ENCODE peak calls at places on chromosomes 6 and 20, in ten cellular contexts. E is ovary, Q is astrocyte of the spinal cord, G is psoas muscle, F is fibroblast of lung, N is colonic mucosa, K is GM23338, T is GM06990, D is IMR-90, Z is endothelial cell of umbilical vein. V is an unnamed sample.

GRCh38 chr6:135083992-135084915 is 29.6 kb upstream of the HBS1L start:
- DNase-seq in E (no peak), Q (no peak), G (no peak), F (no peak), N (no peak), K (no peak), T (no peak), D (no peak), Z (no peak), V (no peak)

GRCh38 chr6:44179072-44179536 is 20.5 kb downstream of the CAPN11 start:
- DNase-seq in E (no peak), Q (no peak), G (no peak), F (no peak), N (no peak), K (no peak), T (no peak), D (no peak), Z (peak), V (no peak)

GRCh38 chr6:2911171-2911570 is 8.1 kb upstream of the SERPINB9 start:
- DNase-seq in E (no peak), Q (no peak), G (no peak), F (no peak), N (no peak), K (no peak), T (no peak), D (no peak), Z (no peak), V (no peak)

GRCh38 chr6:43977404-43978111 is 149.7 kb downstream of the MRPL14 start:
- DNase-seq in E (no peak), Q (no peak), G (no peak), F (no peak), N (no peak), K (no peak), T (peak), D (no peak), Z (no peak), V (no peak)

GRCh38 chr6:22884441-22884840 is 315.1 kb downstream of the HDGFL1 start:
- DNase-seq in E (no peak), Q (no peak), G (no peak), F (no peak), N (no peak), K (no peak), T (no peak), D (no peak), Z (peak), V (no peak)

GRCh38 chr20:6644818-6645620 is 122.5 kb upstream of the BMP2 start:
- DNase-seq in E (no peak), Q (no peak), G (no peak), F (no peak), N (no peak), K (no peak), T (no peak), D (no peak), Z (no peak), V (no peak)

GRCh38 chr20:2873747-2874041 is 413 bp downstream of the PTPRA start:
- DNase-seq in E (peak), Q (peak), G (peak), F (peak), N (peak), K (peak), T (no peak), D (peak), Z (peak), V (peak)

GRCh38 chr6:99810295-99810694 is 183.7 kb downstream of the MCHR2 start:
- DNase-seq in E (no peak), Q (no peak), G (no peak), F (no peak), N (no peak), K (no peak), T (no peak), D (no peak), Z (no peak), V (no peak)

GRCh38 chr20:2807019-2807418 is 6.6 kb upstream of the CPXM1 start:
- DNase-seq in E (no peak), Q (no peak), G (no peak), F (no peak), N (no peak), K (no peak), T (no peak), D (no peak), Z (no peak), V (no peak)

GRCh38 chr6:166488081-166488685 is 98.3 kb downstream of the RAMACL start:
- DNase-seq in E (peak), Q (peak), G (peak), F (no peak), N (peak), K (no peak), T (peak), D (peak), Z (peak), V (peak)

GRCh38 chr6:87151786-87152527 is 3.4 kb upstream of the ZNF292 start:
- DNase-seq in E (peak), Q (peak), G (peak), F (peak), N (peak), K (peak), T (peak), D (peak), Z (peak), V (peak)

GRCh38 chr6:62119401-62119800 is 166.6 kb downstream of the KHDRBS2 start:
- DNase-seq in E (no peak), Q (no peak), G (no peak), F (no peak), N (no peak), K (no peak), T (no peak), D (no peak), Z (no peak), V (no peak)

GRCh38 chr20:58867211-58867610 is 14.7 kb downstream of the GNAS start:
- DNase-seq in E (peak), Q (no peak), G (no peak), F (no peak), N (no peak), K (no peak), T (no peak), D (no peak), Z (no peak), V (peak)

GRCh38 chr20:58871533-58872102 is 19.1 kb downstream of the GNAS start:
- DNase-seq in E (no peak), Q (no peak), G (no peak), F (no peak), N (no peak), K (no peak), T (no peak), D (no peak), Z (no peak), V (no peak)

GRCh38 chr20:58868795-58869194 is 16.3 kb downstream of the GNAS start:
- DNase-seq in E (peak), Q (no peak), G (no peak), F (no peak), N (no peak), K (peak), T (no peak), D (no peak), Z (no peak), V (no peak)

GRCh38 chr20:58870293-58871014 is 17.9 kb downstream of the GNAS start:
- DNase-seq in E (peak), Q (peak), G (peak), F (no peak), N (peak), K (peak), T (peak), D (peak), Z (peak), V (peak)

GRCh38 chr20:58869662-58870227 is 17.2 kb downstream of the GNAS start:
- DNase-seq in E (no peak), Q (no peak), G (no peak), F (no peak), N (no peak), K (peak), T (no peak), D (no peak), Z (no peak), V (no peak)
- TF ChIP-seq CTCF in E (no peak), Q (no peak), G (no peak), F (no peak), N (no peak), K (peak), T (no peak), D (no peak), Z (no peak), V (no peak)

GRCh38 chr6:32147401-32148132 is 4.2 kb downstream of the PRRT1 start:
- DNase-seq in E (no peak), Q (no peak), G (no peak), F (no peak), N (no peak), K (no peak), T (no peak), D (no peak), Z (no peak), V (no peak)
- H3K4me3 ChIP-seq in E (no peak), Q (no peak), G (no peak), F (no peak), N (no peak), K (peak), T (no peak), D (no peak), Z (no peak), V (no peak)

GRCh38 chr20:34018166-34018565 is 24.5 kb downstream of the RALY start:
- DNase-seq in E (no peak), Q (no peak), G (no peak), F (peak), N (no peak), K (no peak), T (no peak), D (no peak), Z (no peak), V (no peak)

GRCh38 chr20:34024733-34025351 is 31.1 kb downstream of the RALY start:
- DNase-seq in E (no peak), Q (no peak), G (no peak), F (no peak), N (peak), K (no peak), T (no peak), D (no peak), Z (no peak), V (no peak)

GRCh38 chr20:34022843-34023234 is 29.1 kb downstream of the RALY start:
- DNase-seq in E (no peak), Q (no peak), G (no peak), F (no peak), N (no peak), K (no peak), T (no peak), D (no peak), Z (no peak), V (no peak)

GRCh38 chr20:34023937-34024732 is 30.4 kb downstream of the RALY start:
- DNase-seq in E (no peak), Q (no peak), G (no peak), F (no peak), N (no peak), K (no peak), T (no peak), D (no peak), Z (no peak), V (no peak)

DNA sequence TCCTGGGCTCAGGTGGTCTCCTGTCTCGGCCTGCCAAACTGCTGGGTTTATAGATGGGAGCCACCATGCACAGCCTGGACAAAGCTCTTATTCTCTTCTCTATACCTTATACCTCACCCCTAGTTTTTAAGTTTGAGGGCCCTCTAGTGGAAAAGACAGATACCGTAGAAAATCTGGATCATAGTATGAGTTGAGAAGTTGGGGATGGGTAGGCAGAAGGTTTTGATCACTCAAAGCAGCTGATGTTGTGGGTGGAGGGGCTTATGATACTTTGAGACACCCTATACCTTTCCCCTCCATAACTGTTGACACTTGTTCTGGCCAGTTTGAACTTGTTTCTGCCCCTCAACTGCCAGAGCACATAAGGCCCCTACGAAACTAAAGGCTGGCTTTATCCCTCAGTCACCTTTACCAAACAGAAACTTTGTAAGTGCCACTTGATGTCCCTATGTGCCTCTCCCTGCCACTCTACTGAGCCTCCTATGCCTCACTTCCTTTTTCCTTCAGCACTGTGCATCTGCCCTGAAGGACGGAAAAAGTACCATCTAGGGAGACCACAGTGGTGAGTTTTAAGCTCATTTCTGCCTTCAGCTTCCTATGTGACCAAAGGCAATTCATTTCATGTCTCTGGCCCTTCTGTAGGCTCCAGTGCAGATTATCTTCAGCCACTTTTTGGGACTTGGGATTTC is 28.6 kb downstream of the RALY start:
- DNase-seq in E (no peak), Q (no peak), G (no peak), F (no peak), N (no peak), K (peak), T (peak), D (no peak), Z (peak), V (no peak)
- TF ChIP-seq CTCF in E (no peak), Q (peak), G (peak), F (no peak), N (no peak), K (peak), T (peak), D (peak), Z (peak), V (peak)

GRCh38 chr20:4949833-4950178 is 51.5 kb downstream of the SLC23A2 start:
- DNase-seq in E (no peak), Q (peak), G (no peak), F (peak), N (peak), K (peak), T (peak), D (peak), Z (peak), V (peak)
- H3K4me3 ChIP-seq in E (no peak), Q (no peak), G (no peak), F (no peak), N (no peak), K (no peak), T (no peak), D (no peak), Z (no peak), V (no peak)

DNA sequence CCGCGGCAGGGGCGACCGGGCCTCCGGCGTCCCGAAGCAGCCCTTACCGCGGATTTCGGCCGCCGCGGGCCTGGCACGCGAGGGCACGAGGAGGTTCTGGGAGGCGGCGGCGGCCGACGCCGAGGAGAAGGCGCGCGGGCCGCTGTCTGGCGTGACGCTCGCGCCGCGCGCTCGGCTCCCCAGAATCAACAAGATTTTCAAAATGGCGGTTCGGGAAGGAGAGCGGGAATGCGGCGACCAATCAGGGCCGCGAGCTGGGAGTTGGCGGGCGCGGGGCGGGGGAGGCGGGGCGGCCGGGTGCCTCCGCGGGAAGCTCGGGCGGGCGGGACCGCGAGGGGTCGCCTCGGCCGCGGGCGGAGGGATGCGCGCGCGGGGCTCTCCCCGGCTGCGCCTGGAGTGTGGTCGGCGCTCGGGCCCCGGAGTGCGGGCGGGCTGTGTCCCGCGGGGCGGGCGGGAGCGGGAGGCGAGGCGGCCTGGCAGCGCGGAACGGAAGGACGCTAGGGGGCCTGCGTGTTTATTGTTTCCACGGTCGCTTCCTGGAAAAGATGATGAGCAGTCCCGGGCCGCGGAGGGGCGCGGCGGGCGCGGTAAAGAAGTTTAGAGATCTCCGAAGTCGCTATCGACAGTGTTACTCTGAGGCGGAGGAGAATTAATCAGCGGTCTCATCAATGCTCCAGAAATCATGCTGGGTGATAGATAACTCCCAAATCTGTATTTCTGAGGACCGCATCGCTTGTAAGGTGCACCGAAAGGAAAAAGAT is at the start of gene DEK:
- DNase-seq in E (peak), Q (peak), G (peak), F (peak), N (peak), K (peak), T (peak), D (peak), Z (peak), V (peak)
- TF ChIP-seq CTCF in E (peak), Q (peak), G (peak), F (peak), N (peak), K (peak), T (peak), D (peak), Z (peak), V (peak)

GRCh38 chr6:34657307-34657978 is 39.1 kb downstream of the ILRUN start:
- DNase-seq in E (peak), Q (peak), G (no peak), F (peak), N (peak), K (peak), T (no peak), D (peak), Z (peak), V (peak)
- H3K4me3 ChIP-seq in E (peak), Q (peak), G (peak), F (peak), N (peak), K (no peak), T (peak), D (peak), Z (peak), V (peak)

GRCh38 chr6:38495922-38496635 is 143.7 kb downstream of the BTBD9 start:
- DNase-seq in E (no peak), Q (no peak), G (no peak), F (no peak), N (no peak), K (no peak), T (no peak), D (no peak), Z (peak), V (no peak)

GRCh38 chr6:38493929-38494547 is 145.7 kb downstream of the BTBD9 start:
- DNase-seq in E (peak), Q (peak), G (peak), F (peak), N (peak), K (peak), T (peak), D (peak), Z (peak), V (peak)

GRCh38 chr6:38498085-38498484 is 141.6 kb downstream of the BTBD9 start:
- DNase-seq in E (no peak), Q (no peak), G (no peak), F (peak), N (no peak), K (no peak), T (no peak), D (peak), Z (no peak), V (no peak)

GRCh38 chr6:38497546-38497945 is 142.2 kb downstream of the BTBD9 start:
- DNase-seq in E (no peak), Q (no peak), G (no peak), F (no peak), N (no peak), K (no peak), T (no peak), D (no peak), Z (no peak), V (no peak)

GRCh38 chr6:38495511-38495910 is 144.2 kb downstream of the BTBD9 start:
- DNase-seq in E (no peak), Q (no peak), G (no peak), F (no peak), N (no peak), K (no peak), T (peak), D (no peak), Z (no peak), V (no peak)
- TF ChIP-seq CTCF in E (no peak), Q (no peak), G (no peak), F (no peak), N (no peak), K (no peak), T (no peak), D (no peak), Z (no peak), V (no peak)

DNA sequence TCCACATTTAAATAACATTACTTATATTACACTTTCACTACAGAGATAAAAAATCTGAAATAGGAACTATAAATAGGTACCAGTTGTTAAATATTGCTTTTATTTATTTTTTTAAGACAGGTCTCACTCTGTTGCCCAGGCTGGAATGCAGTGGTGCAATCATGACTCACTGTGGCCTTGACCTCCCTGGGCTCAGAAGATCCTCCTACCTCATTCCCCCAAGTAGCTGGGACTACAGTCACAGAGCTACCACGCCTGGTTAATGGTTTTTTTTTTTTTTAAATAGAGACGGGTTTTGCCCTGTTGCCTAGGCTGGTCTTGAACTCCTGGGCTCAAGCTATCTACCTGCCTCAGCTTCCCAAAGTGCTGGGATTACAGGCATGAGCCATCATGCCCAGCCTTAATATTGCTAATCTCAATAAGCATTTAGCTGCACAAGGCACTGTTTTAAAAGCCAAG is 17.3 kb downstream of the EEF1E1 start:
- DNase-seq in E (peak), Q (peak), G (peak), F (peak), N (no peak), K (no peak), T (no peak), D (peak), Z (peak), V (peak)
- H3K4me3 ChIP-seq in E (no peak), Q (no peak), G (no peak), F (no peak), N (no peak), K (no peak), T (no peak), D (no peak), Z (no peak), V (no peak)

V was measured in fibroblast of the aortic adventitia.